ENCODE peak calls at places on chromosomes 6 and 20, in five cellular contexts. L, O, A, J and T are unnamed samples.

GRCh38 chr6:45728674-45729073 is 287.0 kb downstream of the CLIC5 start:
- DNase-seq in L (peak; percentile 83), O (no peak), A (no peak), J (no peak), T (no peak)

GRCh38 chr6:138194221-138194620 is 24.1 kb downstream of the PBOV1 start:
- DNase-seq in L (no peak), O (no peak), A (no peak), J (no peak), T (no peak)

GRCh38 chr6:121848523-121849255 is 413.2 kb downstream of the GJA1 start:
- DNase-seq in L (no peak), O (no peak), A (no peak), J (no peak), T (no peak)

GRCh38 chr20:51767867-51768758 is at the start of gene ATP9A:
- DNase-seq in L (no peak), O (peak; percentile 67), A (no peak), J (peak; percentile 16), T (no peak)

GRCh38 chr6:137728386-137729349 is 138.4 kb upstream of the TNFAIP3 start:
- DNase-seq in L (no peak), O (no peak), A (no peak), J (no peak), T (no peak)

GRCh38 chr6:124795879-124796838 is 166.1 kb upstream of the RNF217 start:
- DNase-seq in L (peak; percentile 74), O (peak; percentile 71), A (no peak), J (no peak), T (no peak)

GRCh38 chr20:34493646-34494045 is 22.6 kb upstream of the DYNLRB1 start:
- DNase-seq in L (no peak), O (no peak), A (no peak), J (no peak), T (no peak)

GRCh38 chr6:135651964-135652755 is 154.6 kb upstream of the AHI1 start:
- DNase-seq in L (no peak), O (no peak), A (no peak), J (no peak), T (no peak)

GRCh38 chr6:154928325-154928922 is 66.7 kb upstream of the TIAM2 start:
- DNase-seq in L (peak; percentile 82), O (peak; percentile 81), A (peak; percentile 3), J (no peak), T (no peak)

GRCh38 chr6:15937582-15937981 is 191.3 kb upstream of the MYLIP start:
- DNase-seq in L (no peak), O (no peak), A (no peak), J (no peak), T (no peak)

GRCh38 chr20:37358366-37359150 is 12.6 kb downstream of the SRC start:
- DNase-seq in L (no peak), O (no peak), A (no peak), J (no peak), T (no peak)
- H3K4me1 ChIP-seq in L (no peaks in the 10 kb centered on the region), O (no peaks in the 10 kb centered on the region), A (no peaks in the 10 kb centered on the region), J (peaks cover 54% of the 10 kb centered on the region), T (peaks cover 52% of the 10 kb centered on the region)

DNA sequence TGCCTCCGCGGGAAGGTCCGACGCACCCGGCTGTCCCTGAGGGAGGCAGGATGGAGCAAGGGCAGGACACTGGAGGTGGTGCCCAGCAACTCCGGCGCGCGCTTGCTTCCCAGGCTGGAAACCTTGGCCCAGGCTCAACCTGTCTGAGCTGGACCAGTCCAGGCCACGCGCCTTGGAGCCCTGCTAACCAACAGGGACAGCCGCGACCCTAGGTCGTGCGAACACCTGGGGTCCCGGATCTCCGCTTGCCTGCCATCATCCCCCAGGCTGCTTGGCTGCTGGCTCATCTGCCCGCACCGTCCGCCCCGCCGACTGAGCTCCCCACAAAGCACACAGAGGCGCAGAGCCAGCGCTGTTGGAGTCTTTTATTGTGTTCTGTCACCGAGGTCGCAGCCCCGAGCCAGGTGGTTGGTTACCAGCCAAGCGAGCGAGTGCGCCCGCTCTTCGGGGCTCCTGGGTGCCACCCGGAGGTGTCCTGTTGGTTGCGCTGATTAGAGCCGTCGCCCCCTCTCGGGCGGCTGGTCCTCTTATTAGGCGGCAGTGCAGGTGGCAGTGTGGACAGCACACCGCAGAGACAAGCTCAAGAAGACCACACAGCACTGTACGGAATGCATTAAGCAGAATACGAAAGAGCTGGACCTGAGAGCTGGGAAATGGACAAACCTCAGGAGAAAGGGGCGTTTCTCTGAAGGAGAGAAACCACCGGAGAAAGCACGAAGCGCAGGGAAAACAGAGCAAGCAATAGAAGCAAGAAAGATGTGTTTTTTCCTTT is 3.8 kb downstream of the COL12A1 start:
- DNase-seq in L (no peak), O (peak; percentile 49), A (no peak), J (peak; percentile 46), T (peak; percentile 79)
- H3K27me3 ChIP-seq in L (peaks cover 19% of the 10 kb centered on the region), O (peaks cover 89% of the 10 kb centered on the region), A (peaks cover 21% of the 10 kb centered on the region), J (no peaks in the 10 kb centered on the region), T (no peaks in the 10 kb centered on the region)

GRCh38 chr20:4546786-4547185 is 174.9 kb upstream of the PRND start:
- DNase-seq in L (peak; percentile 22), O (no peak), A (no peak), J (no peak), T (no peak)
- H3K4me1 ChIP-seq in L (peaks cover 6% of the 10 kb centered on the region), O (no peaks in the 10 kb centered on the region), A (no peaks in the 10 kb centered on the region), J (no peaks in the 10 kb centered on the region), T (no peaks in the 10 kb centered on the region)

DNA sequence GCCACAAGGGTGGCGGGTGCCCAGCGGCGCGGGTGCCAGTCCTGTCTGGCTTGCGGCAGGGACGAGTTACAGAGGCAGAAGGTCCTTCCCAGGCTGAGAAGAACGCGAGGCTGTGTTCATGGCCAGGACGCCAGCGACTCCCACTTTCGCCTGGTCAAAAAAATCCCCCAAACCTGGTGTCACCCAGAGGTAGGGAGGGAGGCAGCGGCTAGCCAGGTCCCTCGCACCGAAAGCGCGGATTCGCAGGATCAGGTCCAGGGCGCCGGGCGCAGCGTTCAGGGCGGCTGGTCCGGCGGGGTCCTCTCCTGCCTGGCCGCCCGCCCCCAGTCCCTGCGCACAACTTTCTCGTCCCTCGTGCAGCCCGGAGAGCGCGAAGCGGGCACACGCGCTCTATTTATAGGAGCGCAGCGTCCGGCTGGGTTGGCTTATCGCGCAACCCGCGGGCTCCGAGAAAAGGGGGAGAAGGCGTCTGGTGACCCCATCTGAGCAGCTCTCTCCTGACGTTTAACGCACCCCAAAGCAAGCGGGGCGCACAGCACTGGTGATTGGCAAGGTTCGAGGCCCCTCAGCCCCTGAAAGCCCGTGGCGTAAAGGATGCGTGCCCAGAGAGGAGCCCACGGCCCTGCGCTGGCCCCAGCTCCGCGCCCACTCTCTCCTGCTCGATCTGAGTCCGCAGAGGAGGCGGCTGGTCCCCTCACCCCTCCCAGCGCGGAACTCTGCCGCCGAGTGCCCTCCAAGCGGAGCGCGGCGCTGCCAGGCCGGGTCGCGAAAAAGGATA is 519 bp downstream of the CBLN4 start:
- DNase-seq in L (no peak), O (no peak), A (no peak), J (no peak), T (no peak)
- H3K27me3 ChIP-seq in L (no peaks in the 10 kb centered on the region), O (peaks cover 21% of the 10 kb centered on the region), A (no peaks in the 10 kb centered on the region), J (no peaks in the 10 kb centered on the region), T (peaks cover 10% of the 10 kb centered on the region)

GRCh38 chr6:1385129-1386042 is 4.0 kb upstream of the FOXF2 start:
- DNase-seq in L (no peak), O (no peak), A (no peak), J (no peak), T (peak; percentile 8)

GRCh38 chr6:1382331-1382882 is 7.0 kb upstream of the FOXF2 start:
- DNase-seq in L (no peak), O (no peak), A (no peak), J (no peak), T (no peak)

GRCh38 chr6:1382883-1383728 is 6.3 kb upstream of the FOXF2 start:
- DNase-seq in L (no peak), O (no peak), A (no peak), J (no peak), T (no peak)

GRCh38 chr6:1384549-1385128 is 4.7 kb upstream of the FOXF2 start:
- DNase-seq in L (no peak), O (no peak), A (no peak), J (no peak), T (peak; percentile 50)

GRCh38 chr6:1383729-1384548 is 5.4 kb upstream of the FOXF2 start:
- DNase-seq in L (no peak), O (no peak), A (no peak), J (no peak), T (no peak)
- H3K4me1 ChIP-seq in L (no peaks in the 10 kb centered on the region), O (no peaks in the 10 kb centered on the region), A (peaks cover 33% of the 10 kb centered on the region), J (peaks cover 74% of the 10 kb centered on the region), T (peaks cover 19% of the 10 kb centered on the region)

GRCh38 chr20:1671891-1672669 is 14.5 kb upstream of the SIRPG start:
- DNase-seq in L (no peak), O (no peak), A (no peak), J (no peak), T (no peak)
- H3K27me3 ChIP-seq in L (peaks cover 4% of the 10 kb centered on the region), O (peaks cover 2% of the 10 kb centered on the region), A (no peaks in the 10 kb centered on the region), J (no peaks in the 10 kb centered on the region), T (no peaks in the 10 kb centered on the region)

GRCh38 chr20:31607640-31608255 is 2.7 kb downstream of the ID1 start:
- DNase-seq in L (no peak), O (no peak), A (no peak), J (no peak), T (no peak)
- H3K4me1 ChIP-seq in L (peaks cover 27% of the 10 kb centered on the region), O (peaks cover 28% of the 10 kb centered on the region), A (peaks cover 37% of the 10 kb centered on the region), J (peaks cover 57% of the 10 kb centered on the region), T (no peaks in the 10 kb centered on the region)

GRCh38 chr20:57467742-57468141 is 57.2 kb downstream of the CTCFL start:
- DNase-seq in L (no peak), O (no peak), A (no peak), J (no peak), T (no peak)

GRCh38 chr20:57468523-57469417 is 56.2 kb downstream of the CTCFL start:
- DNase-seq in L (no peak), O (no peak), A (no peak), J (no peak), T (no peak)

GRCh38 chr20:57470666-57471495 is 54.1 kb downstream of the CTCFL start:
- DNase-seq in L (no peak), O (no peak), A (no peak), J (no peak), T (no peak)

GRCh38 chr20:57470212-57470522 is 54.8 kb downstream of the CTCFL start:
- DNase-seq in L (no peak), O (peak; percentile 84), A (no peak), J (no peak), T (no peak)

DNA sequence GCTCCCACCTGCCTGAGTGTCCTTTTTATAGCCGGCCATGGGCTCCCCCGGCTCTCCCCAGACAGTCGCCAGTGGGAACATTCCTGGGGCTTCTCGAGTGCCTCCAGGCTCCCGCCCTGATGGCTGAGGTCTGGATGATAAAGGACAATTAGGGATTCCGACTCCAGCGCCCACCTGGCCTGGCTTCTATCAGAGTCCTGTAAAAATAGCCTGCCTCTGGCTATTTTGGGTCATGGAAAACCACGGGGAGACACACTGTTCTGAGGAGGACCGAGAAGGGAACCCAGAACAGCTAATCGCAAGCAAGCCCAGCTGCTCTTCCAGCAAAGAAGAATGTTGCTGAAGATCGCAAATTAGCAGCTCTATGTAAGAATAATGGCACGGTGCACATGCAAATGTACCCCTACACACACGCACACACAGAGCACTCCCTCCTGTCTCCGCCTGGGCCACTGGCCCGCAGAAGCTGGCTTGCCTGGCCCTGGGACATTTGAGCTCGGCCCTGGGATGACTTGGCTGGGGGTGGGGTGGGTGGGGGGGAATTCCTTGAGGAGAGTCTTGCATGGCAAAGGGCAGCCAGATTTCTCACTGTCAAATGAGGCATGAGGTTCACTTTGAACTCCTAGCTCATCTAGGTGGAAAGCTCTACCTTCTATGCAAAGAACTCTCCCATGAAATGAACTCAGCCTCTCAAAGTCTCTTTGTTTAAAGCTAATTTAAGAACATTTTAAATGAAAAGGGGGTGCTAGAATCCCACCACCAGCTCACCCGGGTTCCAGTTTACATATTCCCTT is 55.3 kb downstream of the CTCFL start:
- DNase-seq in L (no peak), O (peak; percentile 96), A (no peak), J (no peak), T (no peak)
- H3K27me3 ChIP-seq in L (no peaks in the 10 kb centered on the region), O (no peaks in the 10 kb centered on the region), A (no peaks in the 10 kb centered on the region), J (no peaks in the 10 kb centered on the region), T (no peaks in the 10 kb centered on the region)

GRCh38 chr20:47350181-47350550 is 6.3 kb downstream of the ZMYND8 start:
- DNase-seq in L (no peak), O (no peak), A (no peak), J (no peak), T (no peak)
- H3K4me1 ChIP-seq in L (peaks cover 61% of the 10 kb centered on the region), O (peaks cover 82% of the 10 kb centered on the region), A (peaks cover 67% of the 10 kb centered on the region), J (peaks cover 98% of the 10 kb centered on the region), T (peaks cover 70% of the 10 kb centered on the region)